ENCODE peak calls at places on chromosome 12, in five cellular contexts. Y is pancreas, O is sigmoid colon, U is tibial nerve, E is Calu3. B is an unnamed sample.

GRCh38 chr12:112097641-112098040 is 10.9 kb downstream of the NAA25 start:
- DNase-seq in Y (no peak), O (no peak), U (no peak), E (no peak), B (no peak)

GRCh38 chr12:49397000-49397399 is 29.7 kb downstream of the SPATS2 start:
- DNase-seq in O (no peak), U (no peak), Y (no peak), E (no peak), B (no peak)

GRCh38 chr12:26319511-26319910 is 124.1 kb downstream of the SSPN start:
- DNase-seq in Y (peak; percentile 43), E (no peak), O (peak; percentile 88), U (peak; percentile 49), B (no peak)

GRCh38 chr12:2402180-2402579 is 349.4 kb downstream of the CACNA1C start:
- DNase-seq in O (no peak), E (no peak), U (no peak), Y (no peak), B (no peak)

GRCh38 chr12:102622618-102623017 is 142.3 kb upstream of the IGF1 start:
- DNase-seq in O (no peak), E (no peak), Y (no peak), U (no peak), B (no peak)

GRCh38 chr12:12275874-12276273 is 9.0 kb upstream of the LRP6 start:
- DNase-seq in U (no peak), E (no peak), O (no peak), Y (no peak), B (no peak)

GRCh38 chr12:27711312-27711682 is 665 bp downstream of the MRPS35 start:
- DNase-seq in O (no peak), E (peak; percentile 5), U (no peak), Y (no peak), B (no peak)

GRCh38 chr12:123427036-123427769 is 9.3 kb downstream of the RILPL2 start:
- DNase-seq in Y (no peak), E (no peak), O (no peak), U (no peak), B (no peak)

GRCh38 chr12:44709166-44709565 is 166.9 kb downstream of the NELL2 start:
- DNase-seq in E (no peak), U (no peak), O (no peak), Y (no peak), B (no peak)

GRCh38 chr12:32183646-32184045 is 77.0 kb downstream of the BICD1 start:
- DNase-seq in O (no peak), Y (no peak), U (no peak), E (no peak), B (no peak)

GRCh38 chr12:95424271-95424994 is 49.5 kb upstream of the METAP2 start:
- DNase-seq in E (peak; percentile 7), Y (peak; percentile 64), U (no peak), O (peak; percentile 12), B (no peak)

GRCh38 chr12:32504626-32505025 is 105.3 kb downstream of the FGD4 start:
- DNase-seq in U (no peak), Y (no peak), E (no peak), O (no peak), B (no peak)

GRCh38 chr12:100755186-100755585 is 39.4 kb upstream of the ANO4 start:
- DNase-seq in Y (no peak), U (no peak), E (no peak), O (no peak), B (no peak)

GRCh38 chr12:45077259-45077658 is 26.4 kb upstream of the DBX2 start:
- DNase-seq in U (no peak), Y (no peak), O (no peak), E (no peak), B (no peak)

GRCh38 chr12:55681142-55682077 is 26.3 kb downstream of the ITGA7 start:
- DNase-seq in U (no peak), Y (peak; percentile 78), E (peak; percentile 87), O (peak; percentile 81), B (peak; percentile 63)

GRCh38 chr12:75656650-75657049 is 145.2 kb upstream of the KRR1 start:
- DNase-seq in O (no peak), U (no peak), E (peak; percentile 85), Y (no peak), B (no peak)

GRCh38 chr12:79687711-79688270 is 3.0 kb downstream of the PAWR start:
- DNase-seq in Y (no peak), E (no peak), U (no peak), O (no peak), B (no peak)

GRCh38 chr12:117582135-117582784 is 220.8 kb upstream of the NOS1 start:
- DNase-seq in O (no peak), E (no peak), U (no peak), Y (no peak), B (no peak)

GRCh38 chr12:1464925-1465324 is 129.5 kb downstream of the FBXL14 start:
- DNase-seq in O (no peak), U (no peak), E (no peak), Y (no peak), B (no peak)

GRCh38 chr12:130754234-130755001 is 38.3 kb upstream of the RIMBP2 start:
- DNase-seq in E (no peak), Y (no peak), O (peak; percentile 13), U (no peak), B (no peak)

GRCh38 chr12:78120866-78121590 is 290.3 kb downstream of the NAV3 start:
- DNase-seq in Y (no peak), U (no peak), O (no peak), E (peak; percentile 15), B (no peak)

GRCh38 chr12:127893875-127894635 is 372.9 kb upstream of the TMEM132C start:
- DNase-seq in Y (no peak), O (no peak), U (no peak), E (no peak), B (no peak)

GRCh38 chr12:100279612-100280244 is 12.8 kb downstream of the SCYL2 start:
- DNase-seq in U (no peak), O (no peak), Y (no peak), E (no peak), B (no peak)

GRCh38 chr12:24778486-24779304 is 170.2 kb downstream of the BCAT1 start:
- DNase-seq in U (no peak), E (no peak), O (no peak), Y (no peak), B (no peak)

GRCh38 chr12:100666588-100666987 is 93.1 kb downstream of the GAS2L3 start:
- DNase-seq in Y (no peak), E (no peak), O (no peak), U (no peak), B (no peak)

GRCh38 chr12:28424965-28425364 is 234.7 kb downstream of the CCDC91 start:
- DNase-seq in U (no peak), Y (peak; percentile 18), E (peak; percentile 54), O (no peak), B (no peak)

GRCh38 chr12:95687937-95688336 is 102.6 kb downstream of the NTN4 start:
- DNase-seq in O (no peak), E (no peak), Y (no peak), U (no peak), B (no peak)

GRCh38 chr12:62800707-62801400 is 134.1 kb downstream of the PPM1H start:
- DNase-seq in U (no peak), Y (no peak), O (no peak), E (no peak), B (no peak)

GRCh38 chr12:43349863-43350262 is 202.1 kb downstream of the ADAMTS20 start:
- DNase-seq in O (no peak), U (no peak), Y (no peak), E (no peak), B (no peak)

GRCh38 chr12:67431436-67432049 is 162.4 kb downstream of the CAND1 start:
- DNase-seq in Y (no peak), U (no peak), O (no peak), E (no peak), B (no peak)
- TF ChIP-seq CTCF in Y (no peak), U (no peak), O (no peak), E (no peak), B (no peak)

GRCh38 chr12:120468846-120469449 is 600 bp downstream of the SRSF9 start:
- DNase-seq in U (no peak), Y (peak; percentile 41), O (peak; percentile 66), E (peak; percentile 33), B (no peak)
- TF ChIP-seq CTCF in U (no peak), Y (no peak), O (no peak), E (no peak), B (no peak)

GRCh38 chr12:16165506-16165905 is 112.0 kb downstream of the SLC15A5 start:
- DNase-seq in E (peak; percentile 56), U (peak; percentile 13), Y (peak; percentile 21), O (peak; percentile 69), B (no peak)
- TF ChIP-seq CTCF in E (peak; percentile 55), U (peak; percentile 21), Y (no peak), O (peak; percentile 46), B (no peak)

DNA sequence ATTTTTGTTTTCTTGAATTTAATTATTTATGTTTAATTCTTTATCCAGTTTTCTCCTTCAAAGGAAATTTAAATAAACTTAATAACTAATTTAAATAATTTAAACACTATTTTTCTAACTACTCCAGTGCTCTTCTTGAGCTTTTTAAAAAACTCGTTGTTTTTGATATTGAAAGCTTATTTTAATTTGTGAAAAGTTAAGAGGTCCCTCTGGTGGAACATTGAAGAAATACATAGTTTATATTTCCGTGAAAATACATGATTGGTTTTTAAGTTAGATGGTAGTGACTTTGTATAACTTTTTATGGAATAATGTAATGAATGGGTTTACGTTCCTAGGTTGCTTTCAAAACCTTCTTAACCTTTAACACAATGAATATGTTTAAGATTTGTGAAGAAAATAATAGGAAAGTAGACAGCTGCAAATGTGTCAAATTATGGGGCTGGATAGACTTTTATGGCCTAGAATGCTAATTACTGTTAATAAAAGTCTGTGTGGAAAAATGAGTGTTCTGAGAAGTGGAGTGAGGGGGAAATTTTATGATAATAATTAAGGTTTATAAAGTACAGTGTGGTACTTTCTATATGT is 45.9 kb upstream of the MSRB3 start:
- DNase-seq in U (no peak), E (no peak), O (no peak), Y (no peak), B (no peak)
- TF ChIP-seq CTCF in U (peak; percentile 18), E (peak; percentile 56), O (peak; percentile 42), Y (peak; percentile 30), B (peak; percentile 47)

GRCh38 chr12:113196996-113197395 is 11.5 kb downstream of the RITA1 start:
- DNase-seq in O (peak; percentile 84), E (peak; percentile 81), Y (peak; percentile 70), U (peak; percentile 49), B (no peak)
- TF ChIP-seq CTCF in O (peak; percentile 45), E (peak; percentile 57), Y (peak; percentile 58), U (peak; percentile 64), B (peak; percentile 53)

B was measured in thoracic aorta.